ENCODE peak calls at places on chromosomes 3 and 15, in nine cellular contexts. P is T-helper 2 cell; R is Calu3; A is NCI-H460; X is suprapubic skin; U is cerebellar cortex; I is neural progenitor cell; C is fibroblast of pulmonary artery; N is stimulated activated naive CD8-positive, alpha-beta T cell treated with anti-CD3 and anti-CD28 coated beads, Interleukin-15, amount 100 ng/mL, for 72 hours. J is an unnamed sample.

GRCh38 chr15:100790786-100791265 is 88.8 kb upstream of the ALDH1A3 start:
- DNase-seq in C (no peak), N (no peak), P (no peak), I (no peak), U (no peak), X (no peak), A (no peak), R (no peak), J (no peak)

GRCh38 chr15:66774001-66774814 is 72.2 kb downstream of the SMAD6 start:
- DNase-seq in I (peak), A (peak), X (peak), P (no peak), U (peak), R (peak), N (peak), C (peak), J (no peak)

GRCh38 chr15:67166280-67167009 is 88.0 kb downstream of the AAGAB start:
- DNase-seq in U (no peak), X (peak), P (no peak), N (no peak), I (no peak), A (no peak), C (no peak), R (no peak), J (no peak)

GRCh38 chr15:94008101-94009080 is 223.0 kb upstream of the MCTP2 start:
- DNase-seq in I (no peak), U (no peak), A (no peak), P (no peak), R (no peak), C (no peak), X (no peak), N (no peak), J (no peak)

GRCh38 chr3:197580253-197580691 is 24.5 kb upstream of the BDH1 start:
- DNase-seq in U (no peak), X (no peak), R (no peak), P (no peak), A (no peak), C (no peak), N (no peak), I (no peak), J (no peak)

GRCh38 chr3:127817331-127817821 is 4.9 kb downstream of the MGLL start:
- DNase-seq in C (peak), R (peak), A (peak), U (peak), X (no peak), P (no peak), N (no peak), I (no peak), J (no peak)

GRCh38 chr15:75577401-75578205 is 1.5 kb downstream of the PTPN9 start:
- DNase-seq in A (no peak), X (no peak), C (peak), R (no peak), N (no peak), I (no peak), P (no peak), U (peak), J (no peak)

GRCh38 chr3:100062665-100063064 is 51.6 kb downstream of the FILIP1L start:
- DNase-seq in C (no peak), P (no peak), U (no peak), R (no peak), N (no peak), I (no peak), A (no peak), X (no peak), J (no peak)

GRCh38 chr3:49618412-49618811 is 55.7 kb upstream of the APEH start:
- DNase-seq in N (no peak), R (no peak), A (no peak), U (no peak), X (peak), P (no peak), I (peak), C (peak), J (no peak)

GRCh38 chr3:56986347-56986746 is 74.1 kb upstream of the SPATA12 start:
- DNase-seq in N (no peak), C (no peak), A (no peak), R (no peak), P (no peak), X (no peak), U (no peak), I (no peak), J (no peak)

GRCh38 chr3:124882749-124883148 is 4.4 kb downstream of the ITGB5 start:
- DNase-seq in U (no peak), R (no peak), X (no peak), I (peak), N (no peak), C (no peak), P (no peak), A (no peak), J (no peak)

GRCh38 chr15:40128746-40129660 is 20.3 kb upstream of the BMF start:
- DNase-seq in P (no peak), X (no peak), R (no peak), N (peak), I (no peak), C (no peak), U (no peak), A (no peak), J (no peak)

GRCh38 chr15:63598467-63599400 is 1.5 kb downstream of the FBXL22 start:
- DNase-seq in C (no peak), N (no peak), P (no peak), X (no peak), A (no peak), R (no peak), I (peak), U (no peak), J (no peak)

GRCh38 chr3:38730281-38730680 is 80.8 kb upstream of the SCN5A start:
- DNase-seq in X (no peak), C (peak), P (no peak), R (no peak), U (no peak), I (no peak), N (no peak), A (no peak), J (no peak)

GRCh38 chr15:41695750-41696436 is 35.7 kb downstream of the MGA start:
- DNase-seq in U (peak), N (peak), A (peak), I (no peak), C (peak), X (no peak), R (no peak), P (no peak), J (no peak)

GRCh38 chr3:159534496-159534895 is 454.1 kb upstream of the IL12A start:
- DNase-seq in X (no peak), U (no peak), R (no peak), I (no peak), A (no peak), N (no peak), P (no peak), C (no peak), J (no peak)

GRCh38 chr3:160291290-160291908 is 66.2 kb downstream of the C3orf80 start:
- DNase-seq in A (no peak), X (no peak), C (no peak), P (no peak), I (no peak), N (no peak), U (no peak), R (peak), J (no peak)

GRCh38 chr3:136209921-136210320 is 13.8 kb upstream of the MSL2 start:
- DNase-seq in N (no peak), X (no peak), R (no peak), C (no peak), A (no peak), U (no peak), P (no peak), I (no peak), J (no peak)

GRCh38 chr3:108383306-108383705 is 87.0 kb downstream of the HHLA2 start:
- DNase-seq in P (no peak), N (no peak), A (no peak), U (no peak), X (no peak), I (no peak), R (no peak), C (no peak), J (no peak)

GRCh38 chr3:190617185-190617584 is 103.3 kb downstream of the IL1RAP start:
- DNase-seq in A (no peak), N (peak), X (no peak), I (peak), U (no peak), R (peak), P (no peak), C (no peak), J (no peak)

GRCh38 chr15:57784081-57784488 is 77.6 kb downstream of the POLR2M start:
- DNase-seq in A (no peak), I (no peak), P (no peak), N (no peak), R (no peak), U (no peak), X (no peak), C (peak), J (no peak)

GRCh38 chr3:196440696-196441095 is 8.5 kb upstream of the UBXN7 start:
- DNase-seq in C (no peak), X (no peak), I (no peak), P (no peak), A (no peak), U (no peak), N (no peak), R (no peak), J (no peak)

GRCh38 chr3:195302436-195302835 is 31.5 kb upstream of the XXYLT1 start:
- DNase-seq in U (no peak), I (no peak), X (no peak), C (no peak), N (no peak), R (no peak), P (no peak), A (no peak), J (no peak)

GRCh38 chr3:74384151-74384550 is 230.3 kb downstream of the CNTN3 start:
- DNase-seq in I (no peak), R (no peak), X (no peak), N (no peak), A (no peak), P (no peak), C (no peak), U (no peak), J (no peak)

GRCh38 chr15:49674370-49674769 is 53.5 kb downstream of the DTWD1 start:
- DNase-seq in U (no peak), N (no peak), A (no peak), I (no peak), X (no peak), C (peak), R (no peak), P (no peak), J (no peak)

GRCh38 chr3:32564195-32564594 is 6.5 kb downstream of the DYNC1LI1 start:
- DNase-seq in A (no peak), R (no peak), I (no peak), N (no peak), P (no peak), X (no peak), U (no peak), C (peak), J (no peak)

GRCh38 chr15:62099171-62099601 is 32.4 kb downstream of the C2CD4A start:
- DNase-seq in U (no peak), I (no peak), X (no peak), A (peak), R (no peak), C (peak), P (no peak), N (no peak), J (no peak)

GRCh38 chr3:25895031-25895430 is 105.1 kb downstream of the OXSM start:
- DNase-seq in U (no peak), C (no peak), I (no peak), P (no peak), X (no peak), A (no peak), R (no peak), N (no peak), J (no peak)

GRCh38 chr3:66675383-66675782 is 174.6 kb upstream of the LRIG1 start:
- DNase-seq in N (no peak), P (no peak), U (no peak), A (no peak), C (peak), X (no peak), I (no peak), R (no peak), J (no peak)

GRCh38 chr3:196639517-196640500 is at the start of gene NRROS:
- DNase-seq in A (no peak), X (peak), I (peak), C (peak), N (peak), U (peak), P (peak), R (peak), J (peak)

GRCh38 chr15:50222181-50222580 is 40.2 kb downstream of the SLC27A2 start:
- DNase-seq in P (no peak), X (no peak), C (no peak), A (no peak), I (no peak), R (no peak), N (no peak), U (no peak), J (no peak)

GRCh38 chr3:113838631-113839209 is at the start of gene GRAMD1C:
- DNase-seq in X (peak), U (peak), I (peak), A (peak), N (peak), P (peak), R (peak), C (peak), J (peak)

GRCh38 chr3:186097663-186098451 is 11.0 kb downstream of the ETV5 start:
- DNase-seq in U (peak), P (no peak), X (no peak), C (peak), A (peak), I (peak), R (peak), N (no peak), J (peak)

GRCh38 chr3:90036931-90037330 is 929.5 kb downstream of the EPHA3 start:
- DNase-seq in A (no peak), R (no peak), I (no peak), U (no peak), N (no peak), C (no peak), P (no peak), X (no peak), J (no peak)

GRCh38 chr15:65087411-65087810 is 10.9 kb downstream of the KBTBD13 start:
- DNase-seq in A (no peak), R (no peak), I (no peak), P (no peak), U (no peak), X (no peak), C (no peak), N (no peak), J (no peak)

GRCh38 chr3:129592362-129593150 is 13.9 kb downstream of the PLXND1 start:
- DNase-seq in U (no peak), I (peak), P (no peak), C (no peak), R (no peak), N (no peak), A (no peak), X (peak), J (no peak)

GRCh38 chr15:69760890-69761568 is 308.4 kb downstream of the RPLP1 start:
- DNase-seq in I (no peak), U (no peak), C (peak), N (peak), A (no peak), X (peak), P (peak), R (peak), J (no peak)

GRCh38 chr3:37986479-37987314 is 3.9 kb upstream of the VILL start:
- DNase-seq in P (no peak), U (no peak), A (no peak), I (no peak), N (no peak), C (no peak), R (peak), X (peak), J (peak)

GRCh38 chr3:14617508-14618023 is 34.0 kb upstream of the CCDC174 start:
- DNase-seq in U (no peak), N (no peak), P (no peak), C (no peak), I (no peak), X (no peak), R (no peak), A (no peak), J (no peak)

GRCh38 chr3:196181127-196181546 is 30.1 kb downstream of the ZDHHC19 start:
- DNase-seq in N (no peak), P (no peak), X (no peak), A (no peak), R (no peak), U (no peak), C (no peak), I (no peak), J (no peak)

J was measured in NCI-H510A.